ENCODE peak calls at places on chromosomes 2 and 18, in five cellular contexts. U is activated CD8-positive, alpha-beta memory T cell treated with anti-CD3 and anti-CD28 coated beads for 1 hour; V is stimulated activated CD4-positive, alpha-beta T cell treated with anti-CD3 and anti-CD28 coated beads, TNF-alpha, amount 100 ng/mL, for 1 hour; G is WERI-Rb-1; O is GM20000. I is an unnamed sample.

GRCh38 chr2:72204782-72205545 is 57.3 kb upstream of the CYP26B1 start:
- DNase-seq in V (no peak), G (no peak), O (no peak), U (no peak), I (no peak)

GRCh38 chr2:45494275-45494977 is 116.6 kb downstream of the SRBD1 start:
- DNase-seq in O (peak), U (no peak), V (no peak), G (no peak), I (peak)

GRCh38 chr2:71667256-71668182 is 214.2 kb downstream of the DYSF start:
- DNase-seq in V (no peak), O (no peak), G (no peak), U (no peak), I (no peak)

GRCh38 chr2:53672881-53673522 is 94.6 kb upstream of the CHAC2 start:
- DNase-seq in O (no peak), V (no peak), G (no peak), U (no peak), I (no peak)

GRCh38 chr2:33620-34019 is 12.7 kb downstream of the FAM110C start:
- DNase-seq in U (no peak), O (no peak), V (no peak), G (no peak), I (no peak)

GRCh38 chr2:172552547-172553291 is 3.2 kb upstream of the PDK1 start:
- DNase-seq in U (no peak), G (no peak), V (no peak), O (no peak), I (no peak)

GRCh38 chr2:120509991-120510735 is 164.2 kb downstream of the INHBB start:
- DNase-seq in U (no peak), V (no peak), G (peak), O (no peak), I (no peak)

GRCh38 chr2:126796931-126797621 is 101.6 kb upstream of the TEX51 start:
- DNase-seq in O (no peak), U (no peak), V (no peak), G (no peak), I (no peak)

GRCh38 chr18:3842844-3843243 is 392.9 kb downstream of the TGIF1 start:
- DNase-seq in V (no peak), O (no peak), U (no peak), G (no peak), I (no peak)

GRCh38 chr2:234932591-234933168 is 19.1 kb upstream of the SH3BP4 start:
- DNase-seq in V (no peak), O (no peak), U (no peak), G (no peak), I (no peak)

I was measured in GM06990.